ENCODE peak calls at places on chromosomes 2 and 18, in seven cellular contexts. R, O, A, E, U, J and V are unnamed samples. For H3K4me1, the result is how much of the 10 kb centered on the place peaks cover.

GRCh38 chr2:99640568-99641215 is 150.9 kb upstream of the REV1 start:
- DNase-seq in A (no peak), E (peak), O (no peak), R (no peak), J (no peak), U (no peak), V (no peak)

GRCh38 chr2:138823651-138824050 is 43.5 kb upstream of the NXPH2 start:
- DNase-seq in J (no peak), R (no peak), O (no peak), E (no peak), A (no peak), U (peak), V (no peak)

GRCh38 chr2:212228651-212229253 is 309.9 kb downstream of the ERBB4 start:
- DNase-seq in J (no peak), E (peak), A (no peak), O (no peak), R (no peak), U (no peak), V (no peak)

GRCh38 chr2:54709341-54709809 is 14.1 kb upstream of the EML6 start:
- DNase-seq in A (no peak), R (no peak), O (peak), J (peak), U (no peak), E (no peak), V (no peak)

GRCh38 chr2:219410390-219410789 is 7.8 kb upstream of the DES start:
- DNase-seq in J (no peak), E (no peak), A (no peak), U (no peak), R (no peak), O (no peak), V (no peak)

GRCh38 chr2:57821085-57821484 is 225.5 kb upstream of the VRK2 start:
- DNase-seq in E (no peak), R (no peak), U (no peak), O (no peak), J (no peak), A (no peak), V (no peak)

GRCh38 chr2:218301176-218301819 is 9.0 kb upstream of the TMBIM1 start:
- DNase-seq in U (peak), O (peak), E (peak), R (peak), J (peak), A (peak), V (no peak)

GRCh38 chr18:67600781-67601180 is 84.3 kb upstream of the DSEL start:
- DNase-seq in J (no peak), E (peak), R (no peak), A (no peak), U (no peak), O (no peak), V (no peak)

GRCh38 chr2:113842919-113843736 is 46.8 kb upstream of the ACTR3 start:
- DNase-seq in E (peak), R (no peak), O (no peak), A (no peak), U (no peak), J (no peak), V (no peak)

GRCh38 chr2:105407946-105408743 is 9.3 kb upstream of the FHL2 start:
- DNase-seq in O (no peak), U (no peak), J (peak), A (no peak), R (no peak), E (no peak), V (no peak)

GRCh38 chr2:152241956-152242355 is 66.4 kb upstream of the STAM2 start:
- DNase-seq in A (no peak), U (no peak), E (no peak), O (no peak), J (no peak), R (no peak), V (peak)

GRCh38 chr2:120561393-120562035 is 174.2 kb upstream of the GLI2 start:
- DNase-seq in E (no peak), O (no peak), A (no peak), U (no peak), J (no peak), R (no peak), V (no peak)

GRCh38 chr18:8607776-8608682 is 1.2 kb upstream of the RAB12 start:
- DNase-seq in R (no peak), U (no peak), A (no peak), E (peak), O (no peak), J (no peak), V (no peak)

GRCh38 chr2:28004086-28004485 is 113.6 kb downstream of the BABAM2 start:
- DNase-seq in R (no peak), E (peak), A (peak), O (no peak), J (no peak), U (no peak), V (no peak)

GRCh38 chr2:6354546-6354945 is 511.2 kb downstream of the CMPK2 start:
- DNase-seq in R (no peak), U (no peak), E (no peak), O (no peak), J (no peak), A (no peak), V (no peak)

GRCh38 chr2:6352906-6353515 is 512.7 kb downstream of the CMPK2 start:
- DNase-seq in U (peak), O (peak), J (peak), A (peak), R (no peak), E (peak), V (no peak)

GRCh38 chr2:6353669-6354068 is 512.0 kb downstream of the CMPK2 start:
- DNase-seq in A (no peak), O (no peak), J (no peak), R (no peak), E (no peak), U (no peak), V (no peak)

GRCh38 chr2:6356127-6356761 is 509.5 kb downstream of the CMPK2 start:
- DNase-seq in R (no peak), J (no peak), U (no peak), A (no peak), O (no peak), E (no peak), V (no peak)

DNA sequence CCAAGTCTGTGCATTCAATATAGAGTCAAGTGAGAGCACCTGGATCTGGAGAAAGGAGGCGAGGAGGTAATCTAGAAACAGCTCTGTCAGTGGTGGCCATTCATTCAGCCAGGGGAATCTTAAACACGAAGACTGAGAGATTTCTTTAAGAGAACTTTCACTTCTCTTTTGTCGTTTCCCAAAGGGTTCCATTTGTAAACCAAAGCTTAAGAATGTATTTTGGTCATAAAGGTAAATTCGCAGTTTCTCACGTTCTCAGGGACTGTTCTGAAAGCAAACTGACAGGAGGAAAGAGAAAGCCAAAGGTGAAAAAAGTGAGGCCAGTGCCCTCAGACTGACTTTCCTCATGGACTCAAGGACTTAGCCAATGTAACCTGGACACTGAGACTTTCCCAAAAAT is 513.5 kb downstream of the CMPK2 start:
- DNase-seq in E (no peak), A (no peak), U (no peak), O (no peak), J (no peak), R (no peak), V (no peak)
- H3K4me1 ChIP-seq in E (under half), A (under half), U (under half), O (under half), J (under half), R (under half), V (under half)

GRCh38 chr2:149904352-149904751 is 316.8 kb upstream of the MMADHC start:
- DNase-seq in E (no peak), U (peak), O (no peak), A (no peak), R (no peak), J (no peak), V (no peak)

GRCh38 chr2:149903626-149904025 is 316.1 kb upstream of the MMADHC start:
- DNase-seq in E (peak), O (no peak), R (no peak), U (no peak), A (no peak), J (no peak), V (no peak)

GRCh38 chr2:149904816-149905215 is 317.2 kb upstream of the MMADHC start:
- DNase-seq in O (no peak), U (no peak), R (no peak), J (no peak), E (no peak), A (no peak), V (no peak)

GRCh38 chr2:149901231-149901859 is 313.8 kb upstream of the MMADHC start:
- DNase-seq in E (peak), A (no peak), J (no peak), O (no peak), R (no peak), U (no peak), V (no peak)

GRCh38 chr2:149902104-149902503 is 314.5 kb upstream of the MMADHC start:
- DNase-seq in O (no peak), E (no peak), R (no peak), U (no peak), J (peak), A (no peak), V (no peak)
- H3K4me1 ChIP-seq in O (under half), E (under half), R (under half), U (under half), J (under half), A (under half), V (under half)

DNA sequence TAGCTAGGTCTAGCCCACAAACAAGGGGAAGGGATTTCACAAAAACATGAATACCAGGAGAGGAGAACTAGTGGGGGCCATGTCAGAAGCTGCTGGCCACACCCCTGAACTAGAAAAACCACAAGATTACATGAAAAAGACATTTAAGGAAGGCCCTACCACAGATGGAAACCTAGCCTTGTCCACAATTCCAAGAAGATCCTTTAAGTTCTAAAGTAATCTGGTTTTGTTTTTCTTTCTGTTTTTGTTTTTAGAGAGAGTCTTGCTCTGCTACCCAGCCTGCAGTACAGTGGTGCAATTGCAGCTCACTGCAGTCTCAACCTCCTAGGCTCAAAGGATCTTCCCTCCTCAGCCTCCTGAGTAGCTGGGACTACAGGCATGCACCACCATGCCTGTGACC is 34.2 kb upstream of the CAB39 start:
- DNase-seq in A (peak), J (no peak), U (no peak), R (no peak), O (no peak), E (no peak), V (no peak)
- H3K4me1 ChIP-seq in A (under half), J (under half), U (under half), R (under half), O (under half), E (under half), V (under half)

GRCh38 chr2:101807242-101807641 is 109.7 kb downstream of the MAP4K4 start:
- DNase-seq in J (no peak), E (no peak), U (no peak), O (no peak), A (no peak), R (no peak), V (no peak)
- H3K4me1 ChIP-seq in J (half or more), E (under half), U (under half), O (under half), A (half or more), R (half or more), V (under half)

DNA sequence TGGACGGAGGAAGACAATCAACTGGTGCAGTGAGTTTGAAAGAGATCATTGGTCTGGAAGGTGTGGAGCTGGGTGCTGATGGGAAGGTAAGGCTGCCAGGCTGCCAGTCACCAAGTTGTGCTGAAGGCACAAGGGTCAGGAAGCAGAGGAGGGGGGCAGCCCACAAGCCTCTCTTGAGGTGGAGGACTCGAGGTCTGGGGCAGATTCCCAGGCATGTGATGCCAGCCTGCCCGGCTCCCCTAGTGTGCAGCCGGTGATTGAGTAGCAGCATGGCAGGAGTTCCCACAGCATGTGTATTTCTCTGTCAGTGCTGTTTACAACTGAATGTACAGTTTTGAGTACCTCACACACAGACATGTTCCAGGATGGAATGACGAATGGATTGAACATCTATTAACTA is 99.3 kb downstream of the CABLES1 start:
- DNase-seq in J (no peak), R (no peak), O (no peak), E (no peak), U (no peak), A (no peak), V (no peak)
- H3K4me1 ChIP-seq in J (half or more), R (under half), O (half or more), E (under half), U (under half), A (under half), V (under half)

GRCh38 chr2:43333096-43333655 is 106.8 kb upstream of the ZFP36L2 start:
- DNase-seq in J (no peak), A (no peak), E (no peak), O (no peak), R (no peak), U (no peak), V (no peak)
- H3K4me1 ChIP-seq in J (half or more), A (under half), E (under half), O (under half), R (under half), U (under half), V (under half)

DNA sequence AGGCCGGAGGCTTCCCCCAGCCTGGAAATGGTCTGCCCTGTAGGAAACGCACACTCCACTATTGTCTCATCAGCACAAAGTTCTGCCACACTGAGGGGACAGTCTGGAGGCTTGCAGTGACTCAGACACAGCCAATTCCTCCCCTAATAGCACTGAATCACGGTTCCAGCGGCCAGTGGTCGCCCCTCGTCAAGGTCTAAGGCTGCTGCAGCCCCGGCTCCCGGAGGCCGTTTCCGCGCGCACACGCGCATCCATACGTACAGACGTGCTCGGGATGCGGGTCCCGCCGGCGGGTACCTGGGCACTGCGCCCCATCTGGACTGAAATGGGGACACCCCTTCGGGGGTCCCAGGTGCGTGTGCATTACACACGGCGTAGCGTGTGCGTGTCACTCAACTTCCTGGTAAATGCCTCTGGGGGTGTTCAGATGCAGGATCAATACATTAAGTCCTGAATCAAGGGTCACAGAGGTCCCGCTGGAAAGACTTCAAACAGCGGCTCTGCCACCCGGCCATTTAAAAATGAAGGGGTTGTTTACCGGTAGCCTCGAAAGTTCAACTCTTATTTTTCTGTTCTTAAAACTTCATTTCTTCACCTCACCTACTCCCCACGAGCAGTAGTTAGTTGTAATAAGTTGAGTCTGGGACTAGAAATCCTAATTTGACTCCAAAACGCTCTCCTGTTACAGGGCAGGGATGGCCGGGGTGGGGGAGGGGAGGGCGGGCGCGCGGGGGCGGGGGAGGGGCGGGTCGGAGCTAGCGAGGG is 575 bp upstream of the ZNF516 start:
- DNase-seq in R (peak), U (peak), A (no peak), O (no peak), E (peak), J (no peak), V (no peak)
- H3K4me1 ChIP-seq in R (under half), U (under half), A (under half), O (under half), E (under half), J (under half), V (under half)

GRCh38 chr18:76589309-76589708 is 94.3 kb upstream of the ZNF516 start:
- DNase-seq in A (no peak), J (no peak), U (no peak), E (no peak), O (no peak), R (no peak), V (no peak)
- H3K4me1 ChIP-seq in A (under half), J (under half), U (under half), E (under half), O (under half), R (under half), V (under half)